ENCODE peak calls at places on chromosomes 7 and 10, in nine cellular contexts. One of them, this sample, is unnamed.

GRCh38 chr10:27661511-27662286 is 83.9 kb downstream of the MKX start:
- DNase-seq in adrenal gland: no peak
- DNase-seq in stomach: no peak
- DNase-seq in uterus: no peak
- DNase-seq in A549: no peak
- DNase-seq in gastrocnemius medialis: no peak
- DNase-seq in H1: no peak
- DNase-seq in spleen: no peak
- DNase-seq in H54: peak
- DNase-seq in this sample: no peak

GRCh38 chr7:27165089-27165654 is at the start of gene HOXA9:
- DNase-seq in spleen: peak
- DNase-seq in gastrocnemius medialis: peak
- DNase-seq in adrenal gland: peak
- DNase-seq in uterus: peak
- DNase-seq in A549: no peak
- DNase-seq in H54: no peak
- DNase-seq in H1: no peak
- DNase-seq in stomach: no peak
- DNase-seq in this sample: peak

GRCh38 chr10:21831986-21832735 is 171.4 kb downstream of the DNAJC1 start:
- DNase-seq in adrenal gland: no peak
- DNase-seq in uterus: no peak
- DNase-seq in gastrocnemius medialis: no peak
- DNase-seq in spleen: no peak
- DNase-seq in stomach: no peak
- DNase-seq in H1: no peak
- DNase-seq in A549: no peak
- DNase-seq in H54: no peak
- DNase-seq in this sample: no peak

GRCh38 chr10:130857631-130858295 is 453.8 kb downstream of the TCERG1L start:
- DNase-seq in spleen: no peak
- DNase-seq in H54: no peak
- DNase-seq in uterus: no peak
- DNase-seq in gastrocnemius medialis: no peak
- DNase-seq in adrenal gland: no peak
- DNase-seq in A549: no peak
- DNase-seq in H1: peak
- DNase-seq in stomach: no peak
- DNase-seq in this sample: no peak

GRCh38 chr7:82419200-82419599 is 24.4 kb downstream of the CACNA2D1 start:
- DNase-seq in gastrocnemius medialis: no peak
- DNase-seq in uterus: peak
- DNase-seq in A549: no peak
- DNase-seq in H1: no peak
- DNase-seq in H54: no peak
- DNase-seq in stomach: peak
- DNase-seq in adrenal gland: peak
- DNase-seq in spleen: no peak
- DNase-seq in this sample: no peak

GRCh38 chr7:81218480-81219106 is 299.7 kb upstream of the SEMA3C start:
- DNase-seq in A549: no peak
- DNase-seq in spleen: no peak
- DNase-seq in H1: no peak
- DNase-seq in H54: no peak
- DNase-seq in stomach: no peak
- DNase-seq in adrenal gland: no peak
- DNase-seq in gastrocnemius medialis: no peak
- DNase-seq in uterus: no peak
- DNase-seq in this sample: no peak

GRCh38 chr10:109977382-109977806 is 30.4 kb upstream of the ADD3 start:
- DNase-seq in A549: no peak
- DNase-seq in gastrocnemius medialis: no peak
- DNase-seq in stomach: peak
- DNase-seq in adrenal gland: no peak
- DNase-seq in H1: no peak
- DNase-seq in uterus: no peak
- DNase-seq in H54: no peak
- DNase-seq in spleen: no peak
- DNase-seq in this sample: no peak

GRCh38 chr10:73771722-73772279 is 10.0 kb upstream of the CHCHD1 start:
- DNase-seq in spleen: peak
- DNase-seq in uterus: peak
- DNase-seq in H1: no peak
- DNase-seq in H54: no peak
- DNase-seq in adrenal gland: peak
- DNase-seq in A549: peak
- DNase-seq in gastrocnemius medialis: peak
- DNase-seq in stomach: peak
- DNase-seq in this sample: no peak

GRCh38 chr7:11006271-11006670 is 32.6 kb downstream of the PHF14 start:
- DNase-seq in spleen: no peak
- DNase-seq in A549: no peak
- DNase-seq in H54: no peak
- DNase-seq in H1: no peak
- DNase-seq in gastrocnemius medialis: no peak
- DNase-seq in adrenal gland: no peak
- DNase-seq in uterus: no peak
- DNase-seq in stomach: no peak
- DNase-seq in this sample: no peak

GRCh38 chr7:108525327-108525984 is 479 bp downstream of the PNPLA8 start:
- DNase-seq in A549: peak
- DNase-seq in stomach: no peak
- DNase-seq in H54: peak
- DNase-seq in uterus: no peak
- DNase-seq in gastrocnemius medialis: peak
- DNase-seq in spleen: no peak
- DNase-seq in adrenal gland: no peak
- DNase-seq in H1: no peak
- DNase-seq in this sample: no peak

GRCh38 chr7:3112499-3113134 is 69.0 kb upstream of the CARD11 start:
- DNase-seq in H1: no peak
- DNase-seq in uterus: no peak
- DNase-seq in A549: no peak
- DNase-seq in spleen: no peak
- DNase-seq in H54: no peak
- DNase-seq in gastrocnemius medialis: no peak
- DNase-seq in stomach: no peak
- DNase-seq in adrenal gland: no peak
- DNase-seq in this sample: peak

DNA sequence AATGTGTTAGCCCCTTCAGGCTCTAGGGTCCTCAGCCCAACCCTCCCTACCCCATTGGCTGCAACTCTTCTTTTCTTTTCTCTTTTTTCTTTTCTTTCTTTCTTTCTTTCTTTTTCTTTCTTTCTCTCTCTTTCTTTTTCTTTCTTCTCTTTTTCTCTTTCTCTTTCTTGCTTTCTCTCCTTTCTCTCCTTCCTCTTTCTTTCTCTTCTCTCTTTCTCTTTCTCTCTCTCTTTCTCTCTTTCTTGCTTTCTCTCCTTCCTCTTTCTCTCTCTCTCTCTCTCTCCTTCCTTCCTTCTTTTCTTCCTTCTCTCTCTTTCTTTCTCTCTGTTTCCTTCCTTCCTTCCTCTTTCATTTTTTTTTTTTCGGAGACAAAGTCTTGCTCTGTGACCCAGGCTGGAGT is 458.9 kb downstream of the TYW1 start:
- DNase-seq in stomach: no peak
- DNase-seq in gastrocnemius medialis: no peak
- DNase-seq in H54: no peak
- DNase-seq in uterus: no peak
- DNase-seq in A549: no peak
- DNase-seq in H1: no peak
- DNase-seq in spleen: no peak
- DNase-seq in adrenal gland: no peak
- DNase-seq in this sample: no peak
- TF ChIP-seq POLR2A in stomach: no peak
- TF ChIP-seq POLR2A in gastrocnemius medialis: no peak
- TF ChIP-seq POLR2A in H54: no peak
- TF ChIP-seq POLR2A in uterus: no peak
- TF ChIP-seq POLR2A in A549: no peak
- TF ChIP-seq POLR2A in H1: no peak
- TF ChIP-seq POLR2A in spleen: no peak
- TF ChIP-seq POLR2A in adrenal gland: no peak
- TF ChIP-seq POLR2A in this sample: no peak

DNA sequence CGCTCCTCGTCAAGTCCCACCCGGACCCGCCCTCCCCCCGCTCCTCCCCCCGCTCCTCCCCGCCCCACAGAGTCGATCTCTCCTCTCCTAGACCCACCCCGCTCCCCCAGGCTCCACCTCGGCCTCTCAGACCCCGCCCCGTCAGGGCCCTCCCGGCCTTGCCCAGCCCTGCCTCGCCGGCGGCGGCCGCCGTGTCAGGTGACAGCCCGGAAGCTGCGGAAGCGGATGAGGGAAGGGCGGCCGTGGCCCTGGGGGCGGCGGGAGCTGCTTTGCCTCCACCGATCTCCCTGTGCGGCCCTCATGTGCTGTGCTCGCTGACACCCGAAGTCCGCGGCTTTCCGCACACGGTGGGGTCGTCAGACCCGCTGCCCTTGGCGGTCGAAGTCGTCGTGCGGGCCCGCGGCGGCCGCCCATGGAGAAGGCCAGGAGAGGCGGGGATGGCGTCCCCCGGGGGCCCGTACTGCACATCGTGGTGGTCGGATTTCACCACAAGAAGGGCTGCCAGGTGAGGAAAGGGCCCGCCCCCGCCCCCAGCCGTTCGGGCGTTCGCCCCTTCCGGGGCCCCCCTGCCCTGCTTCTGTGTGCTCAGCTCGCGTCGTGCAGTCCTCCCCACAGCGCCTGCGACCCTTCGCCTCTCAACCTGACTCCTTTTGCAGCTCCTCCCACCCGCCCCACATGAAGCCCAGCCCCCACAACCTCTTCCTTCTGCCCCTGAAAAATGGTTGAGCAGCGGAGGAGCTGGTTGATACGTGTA is at the start of gene AVL9:
- DNase-seq in A549: peak
- DNase-seq in gastrocnemius medialis: peak
- DNase-seq in H1: peak
- DNase-seq in H54: peak
- DNase-seq in uterus: peak
- DNase-seq in spleen: peak
- DNase-seq in stomach: peak
- DNase-seq in adrenal gland: peak
- DNase-seq in this sample: peak
- TF ChIP-seq POLR2A in A549: peak
- TF ChIP-seq POLR2A in gastrocnemius medialis: peak
- TF ChIP-seq POLR2A in H1: peak
- TF ChIP-seq POLR2A in H54: peak
- TF ChIP-seq POLR2A in uterus: peak
- TF ChIP-seq POLR2A in spleen: peak
- TF ChIP-seq POLR2A in stomach: peak
- TF ChIP-seq POLR2A in adrenal gland: peak
- TF ChIP-seq POLR2A in this sample: peak

GRCh38 chr10:103855424-103855823 is at the start of gene SH3PXD2A:
- DNase-seq in gastrocnemius medialis: no peak
- DNase-seq in H1: peak
- DNase-seq in spleen: peak
- DNase-seq in adrenal gland: no peak
- DNase-seq in uterus: no peak
- DNase-seq in A549: peak
- DNase-seq in H54: peak
- DNase-seq in stomach: no peak
- DNase-seq in this sample: peak

GRCh38 chr10:103854687-103855423 is 521 bp downstream of the SH3PXD2A start:
- DNase-seq in uterus: peak
- DNase-seq in gastrocnemius medialis: peak
- DNase-seq in H54: no peak
- DNase-seq in adrenal gland: peak
- DNase-seq in stomach: no peak
- DNase-seq in A549: peak
- DNase-seq in H1: peak
- DNase-seq in spleen: peak
- DNase-seq in this sample: peak

GRCh38 chr10:103852856-103853255 is 2.5 kb downstream of the SH3PXD2A start:
- DNase-seq in stomach: no peak
- DNase-seq in uterus: no peak
- DNase-seq in spleen: no peak
- DNase-seq in adrenal gland: no peak
- DNase-seq in H54: no peak
- DNase-seq in gastrocnemius medialis: no peak
- DNase-seq in H1: no peak
- DNase-seq in A549: no peak
- DNase-seq in this sample: peak

GRCh38 chr10:103853428-103854264 is 1.7 kb downstream of the SH3PXD2A start:
- DNase-seq in H1: no peak
- DNase-seq in spleen: no peak
- DNase-seq in uterus: no peak
- DNase-seq in stomach: no peak
- DNase-seq in A549: no peak
- DNase-seq in H54: no peak
- DNase-seq in adrenal gland: no peak
- DNase-seq in gastrocnemius medialis: no peak
- DNase-seq in this sample: peak

GRCh38 chr10:103854265-103854686 is 1.1 kb downstream of the SH3PXD2A start:
- DNase-seq in adrenal gland: no peak
- DNase-seq in gastrocnemius medialis: no peak
- DNase-seq in uterus: no peak
- DNase-seq in H1: peak
- DNase-seq in H54: no peak
- DNase-seq in stomach: no peak
- DNase-seq in A549: no peak
- DNase-seq in spleen: no peak
- DNase-seq in this sample: no peak
- TF ChIP-seq POLR2A in adrenal gland: no peak
- TF ChIP-seq POLR2A in gastrocnemius medialis: no peak
- TF ChIP-seq POLR2A in uterus: no peak
- TF ChIP-seq POLR2A in H1: no peak
- TF ChIP-seq POLR2A in H54: no peak
- TF ChIP-seq POLR2A in stomach: no peak
- TF ChIP-seq POLR2A in A549: no peak
- TF ChIP-seq POLR2A in spleen: no peak
- TF ChIP-seq POLR2A in this sample: no peak

DNA sequence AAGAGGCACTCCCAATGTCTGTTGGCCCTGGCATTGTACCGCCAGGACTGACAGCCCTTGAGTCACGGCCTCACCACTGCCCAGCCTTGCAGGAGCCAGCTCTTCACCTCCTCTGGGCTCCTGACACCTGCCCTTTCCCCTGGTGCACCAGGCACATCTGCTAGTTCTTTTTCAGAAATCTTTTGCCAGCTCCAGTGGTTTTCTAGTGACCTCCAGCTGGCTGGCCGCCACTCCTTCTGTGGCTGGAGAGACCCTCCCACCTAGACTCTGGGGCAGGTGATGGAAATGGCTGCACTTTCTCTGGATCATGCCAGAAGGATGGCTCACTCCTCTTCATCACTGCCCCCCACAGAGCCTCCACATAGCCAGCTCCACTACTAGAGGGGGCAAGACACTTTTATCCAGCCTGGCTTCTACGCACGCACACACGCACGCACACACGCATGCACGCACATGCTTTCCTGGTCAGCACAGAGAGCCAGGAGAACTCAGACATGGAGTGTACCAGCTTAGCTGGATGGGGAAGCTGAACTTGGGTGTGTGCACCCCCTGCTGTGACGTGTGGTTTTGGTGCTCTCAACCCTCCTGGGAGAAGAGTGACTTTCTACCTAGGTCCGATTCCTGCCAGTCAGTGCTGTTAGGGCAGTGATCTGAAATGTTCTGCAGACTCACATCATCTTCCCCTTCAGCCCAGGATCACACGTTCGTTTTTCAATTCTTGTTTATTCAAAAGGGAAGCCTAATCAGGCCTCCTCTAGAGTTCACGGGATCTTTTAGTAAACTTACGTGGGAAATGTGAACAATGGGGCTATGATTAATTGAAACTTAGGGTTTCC is 222.0 kb downstream of the PRPF18 start:
- DNase-seq in H1: no peak
- DNase-seq in adrenal gland: no peak
- DNase-seq in A549: no peak
- DNase-seq in gastrocnemius medialis: no peak
- DNase-seq in H54: peak
- DNase-seq in uterus: no peak
- DNase-seq in spleen: no peak
- DNase-seq in stomach: no peak
- DNase-seq in this sample: no peak
- TF ChIP-seq POLR2A in H1: no peak
- TF ChIP-seq POLR2A in adrenal gland: no peak
- TF ChIP-seq POLR2A in A549: no peak
- TF ChIP-seq POLR2A in gastrocnemius medialis: no peak
- TF ChIP-seq POLR2A in H54: no peak
- TF ChIP-seq POLR2A in uterus: no peak
- TF ChIP-seq POLR2A in spleen: no peak
- TF ChIP-seq POLR2A in stomach: no peak
- TF ChIP-seq POLR2A in this sample: no peak